ENCODE peak calls at places on chromosomes 11 and 22, in six cellular contexts. P, E, K, B, T and M are unnamed samples.

GRCh38 chr11:116601734-116602636 is 170.8 kb downstream of the BUD13 start:
- DNase-seq in P (no peak), E (peak; percentile 24), K (no peak), B (no peak), T (no peak), M (peak; percentile 63)

GRCh38 chr22:49260681-49261580 is 566.7 kb downstream of the BRD1 start:
- DNase-seq in P (no peak), E (no peak), K (peak; percentile 58), B (no peak), T (peak; percentile 30), M (no peak)

GRCh38 chr11:17634776-17635550 is 84.4 kb upstream of the MYOD1 start:
- DNase-seq in P (no peak), E (no peak), K (no peak), B (no peak), T (no peak), M (no peak)

GRCh38 chr11:106813803-106814202 is 204.5 kb downstream of the GUCY1A2 start:
- DNase-seq in P (no peak), E (no peak), K (no peak), B (no peak), T (no peak), M (no peak)

GRCh38 chr22:31248965-31249940 is 37.2 kb downstream of the LIMK2 start:
- DNase-seq in P (no peak), E (no peak), K (no peak), B (no peak), T (no peak), M (no peak)

GRCh38 chr11:59943996-59944395 is 5.8 kb downstream of the OOSP1 start:
- DNase-seq in P (no peak), E (peak; percentile 41), K (no peak), B (no peak), T (no peak), M (no peak)

GRCh38 chr11:30487200-30487898 is 98.8 kb downstream of the MPPED2 start:
- DNase-seq in P (no peak), E (no peak), K (no peak), B (no peak), T (peak; percentile 47), M (no peak)

GRCh38 chr22:17536269-17536668 is 27.0 kb upstream of the SLC25A18 start:
- DNase-seq in P (no peak), E (no peak), K (no peak), B (peak; percentile 4), T (no peak), M (peak; percentile 6)

GRCh38 chr22:41687901-41688364 is 734 bp downstream of the SNU13 start:
- DNase-seq in P (no peak), E (no peak), K (no peak), B (no peak), T (peak; percentile 59), M (peak; percentile 26)

GRCh38 chr11:61021661-61022212 is 50.3 kb downstream of the CD6 start:
- DNase-seq in P (peak; percentile 87), E (peak; percentile 88), K (no peak), B (no peak), T (peak; percentile 94), M (no peak)

GRCh38 chr11:61745796-61746653 is 6.4 kb upstream of the MYRF start:
- DNase-seq in P (no peak), E (no peak), K (no peak), B (no peak), T (no peak), M (no peak)

GRCh38 chr11:46677991-46678740 is 22.3 kb downstream of the ARHGAP1 start:
- DNase-seq in P (no peak), E (no peak), K (no peak), B (no peak), T (no peak), M (no peak)
- TF ChIP-seq CTCF in P (no peak), E (peak; percentile 41), K (no peak), B (no peak), T (no peak), M (no peak)

GRCh38 chr11:84899740-84900139 is 727.4 kb downstream of the DLG2 start:
- DNase-seq in P (no peak), E (peak; percentile 44), K (no peak), B (no peak), T (no peak), M (no peak)
- TF ChIP-seq CTCF in P (no peak), E (peak; percentile 80), K (peak; percentile 66), B (peak; percentile 60), T (no peak), M (no peak)

GRCh38 chr22:50699754-50700386 is 27.2 kb downstream of the SHANK3 start:
- DNase-seq in P (no peak), E (peak; percentile 58), K (no peak), B (no peak), T (no peak), M (no peak)
- TF ChIP-seq CTCF in P (no peak), E (peak; percentile 68), K (peak; percentile 36), B (peak; percentile 18), T (no peak), M (peak; percentile 19)

GRCh38 chr11:120646206-120646605 is 134.7 kb downstream of the GRIK4 start:
- DNase-seq in P (no peak), E (no peak), K (no peak), B (no peak), T (no peak), M (no peak)
- TF ChIP-seq CTCF in P (no peak), E (peak; percentile 52), K (no peak), B (no peak), T (no peak), M (no peak)

DNA sequence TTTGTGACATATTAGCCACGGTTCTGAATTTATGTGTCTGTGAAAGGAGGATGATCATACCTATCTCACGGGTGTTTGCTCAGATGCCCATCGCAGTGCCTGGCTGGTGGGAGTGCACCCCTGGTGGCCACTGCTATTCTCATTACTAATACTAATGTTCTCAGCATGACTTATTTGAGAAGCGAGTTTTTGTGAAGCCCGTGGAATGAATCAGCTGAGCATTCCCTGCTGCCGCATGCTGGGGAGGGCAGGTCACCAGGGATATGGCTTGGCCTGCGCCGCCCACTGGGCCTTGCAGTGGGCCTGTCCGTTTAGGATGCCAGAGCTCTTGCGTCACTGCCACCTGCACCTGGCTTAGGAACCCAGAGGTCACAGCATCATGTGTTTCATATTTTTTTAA is 16.8 kb downstream of the CTTN start:
- DNase-seq in P (no peak), E (no peak), K (no peak), B (peak; percentile 22), T (no peak), M (peak; percentile 20)
- TF ChIP-seq CTCF in P (no peak), E (peak; percentile 40), K (peak; percentile 41), B (peak; percentile 62), T (no peak), M (peak; percentile 24)

GRCh38 chr11:2882681-2883110 is 2.9 kb downstream of the CDKN1C start:
- DNase-seq in P (no peak), E (no peak), K (no peak), B (no peak), T (no peak), M (no peak)
- TF ChIP-seq CTCF in P (no peak), E (no peak), K (no peak), B (no peak), T (no peak), M (no peak)

GRCh38 chr22:24485608-24486007 is 9.5 kb upstream of the UPB1 start:
- DNase-seq in P (no peak), E (no peak), K (no peak), B (no peak), T (no peak), M (no peak)
- TF ChIP-seq CTCF in P (peak; percentile 53), E (peak; percentile 24), K (peak; percentile 20), B (peak; percentile 20), T (no peak), M (no peak)

GRCh38 chr11:14860511-14860910 is 31.5 kb downstream of the CYP2R1 start:
- DNase-seq in P (no peak), E (no peak), K (no peak), B (no peak), T (no peak), M (no peak)
- TF ChIP-seq CTCF in P (no peak), E (no peak), K (no peak), B (no peak), T (no peak), M (no peak)